ENCODE peak calls at places on chromosome 12, in eight cellular contexts. One of them, this sample, is unnamed.

GRCh38 chr12:53696285-53696654 is 20.4 kb upstream of the ATP5MC2 start:
- DNase-seq in GM06990: no peak
- DNase-seq in IMR-90: peak
- DNase-seq in fibroblast of lung: peak
- DNase-seq in CD8-positive, alpha-beta T cell: no peak
- DNase-seq in type B pancreatic cell: no peak
- DNase-seq in upper lobe of right lung: no peak
- DNase-seq in OCI-LY7: peak
- DNase-seq in this sample: peak

GRCh38 chr12:31922341-31923062 is 36.7 kb upstream of the RESF1 start:
- DNase-seq in GM06990: no peak
- DNase-seq in IMR-90: peak
- DNase-seq in fibroblast of lung: peak
- DNase-seq in CD8-positive, alpha-beta T cell: no peak
- DNase-seq in type B pancreatic cell: no peak
- DNase-seq in upper lobe of right lung: no peak
- DNase-seq in OCI-LY7: peak
- DNase-seq in this sample: no peak

GRCh38 chr12:4252595-4252994 is 21.0 kb upstream of the CCND2 start:
- DNase-seq in GM06990: no peak
- DNase-seq in IMR-90: no peak
- DNase-seq in fibroblast of lung: no peak
- DNase-seq in CD8-positive, alpha-beta T cell: no peak
- DNase-seq in type B pancreatic cell: no peak
- DNase-seq in upper lobe of right lung: no peak
- DNase-seq in OCI-LY7: no peak
- DNase-seq in this sample: no peak

GRCh38 chr12:40236357-40236850 is 11.6 kb downstream of the LRRK2 start:
- DNase-seq in GM06990: no peak
- DNase-seq in IMR-90: no peak
- DNase-seq in fibroblast of lung: no peak
- DNase-seq in CD8-positive, alpha-beta T cell: no peak
- DNase-seq in type B pancreatic cell: no peak
- DNase-seq in upper lobe of right lung: no peak
- DNase-seq in OCI-LY7: no peak
- DNase-seq in this sample: no peak

GRCh38 chr12:92621833-92622232 is 81.0 kb upstream of the PLEKHG7 start:
- DNase-seq in GM06990: no peak
- DNase-seq in IMR-90: no peak
- DNase-seq in fibroblast of lung: no peak
- DNase-seq in CD8-positive, alpha-beta T cell: no peak
- DNase-seq in type B pancreatic cell: no peak
- DNase-seq in upper lobe of right lung: no peak
- DNase-seq in OCI-LY7: no peak
- DNase-seq in this sample: no peak

GRCh38 chr12:108620236-108620879 is 13.3 kb downstream of the SELPLG start:
- DNase-seq in GM06990: no peak
- DNase-seq in IMR-90: peak
- DNase-seq in fibroblast of lung: no peak
- DNase-seq in CD8-positive, alpha-beta T cell: no peak
- DNase-seq in type B pancreatic cell: no peak
- DNase-seq in upper lobe of right lung: no peak
- DNase-seq in OCI-LY7: no peak
- DNase-seq in this sample: no peak

GRCh38 chr12:133145981-133146380 is 15.6 kb downstream of the ZNF10 start:
- DNase-seq in GM06990: no peak
- DNase-seq in IMR-90: no peak
- DNase-seq in fibroblast of lung: no peak
- DNase-seq in CD8-positive, alpha-beta T cell: no peak
- DNase-seq in type B pancreatic cell: no peak
- DNase-seq in upper lobe of right lung: no peak
- DNase-seq in OCI-LY7: no peak
- DNase-seq in this sample: no peak

GRCh38 chr12:69779928-69780327 is 41.3 kb downstream of the RAB3IP start:
- DNase-seq in GM06990: no peak
- DNase-seq in IMR-90: peak
- DNase-seq in fibroblast of lung: peak
- DNase-seq in CD8-positive, alpha-beta T cell: no peak
- DNase-seq in type B pancreatic cell: no peak
- DNase-seq in upper lobe of right lung: no peak
- DNase-seq in OCI-LY7: no peak
- DNase-seq in this sample: peak

GRCh38 chr12:126952106-126953007 is 1314.6 kb upstream of the TMEM132C start:
- DNase-seq in GM06990: no peak
- DNase-seq in IMR-90: no peak
- DNase-seq in fibroblast of lung: peak
- DNase-seq in CD8-positive, alpha-beta T cell: no peak
- DNase-seq in type B pancreatic cell: no peak
- DNase-seq in upper lobe of right lung: no peak
- DNase-seq in OCI-LY7: peak
- DNase-seq in this sample: no peak

GRCh38 chr12:108080363-108080762 is 48.7 kb upstream of the WSCD2 start:
- DNase-seq in GM06990: no peak
- DNase-seq in IMR-90: no peak
- DNase-seq in fibroblast of lung: no peak
- DNase-seq in CD8-positive, alpha-beta T cell: no peak
- DNase-seq in type B pancreatic cell: no peak
- DNase-seq in upper lobe of right lung: no peak
- DNase-seq in OCI-LY7: no peak
- DNase-seq in this sample: no peak

GRCh38 chr12:99287136-99287535 is 360.4 kb upstream of the GARIN6 start:
- DNase-seq in GM06990: no peak
- DNase-seq in IMR-90: no peak
- DNase-seq in fibroblast of lung: no peak
- DNase-seq in CD8-positive, alpha-beta T cell: no peak
- DNase-seq in type B pancreatic cell: no peak
- DNase-seq in upper lobe of right lung: no peak
- DNase-seq in OCI-LY7: no peak
- DNase-seq in this sample: no peak
- TF ChIP-seq CTCF in GM06990: no peak
- TF ChIP-seq CTCF in IMR-90: no peak
- TF ChIP-seq CTCF in fibroblast of lung: no peak
- TF ChIP-seq CTCF in CD8-positive, alpha-beta T cell: no peak
- TF ChIP-seq CTCF in type B pancreatic cell: no peak
- TF ChIP-seq CTCF in upper lobe of right lung: no peak
- TF ChIP-seq CTCF in OCI-LY7: peak
- TF ChIP-seq CTCF in this sample: no peak

GRCh38 chr12:7319934-7320333 is 16.1 kb downstream of the ACSM4 start:
- DNase-seq in GM06990: no peak
- DNase-seq in IMR-90: no peak
- DNase-seq in fibroblast of lung: no peak
- DNase-seq in CD8-positive, alpha-beta T cell: no peak
- DNase-seq in type B pancreatic cell: no peak
- DNase-seq in upper lobe of right lung: no peak
- DNase-seq in OCI-LY7: peak
- DNase-seq in this sample: no peak
- TF ChIP-seq CTCF in GM06990: no peak
- TF ChIP-seq CTCF in IMR-90: peak
- TF ChIP-seq CTCF in fibroblast of lung: no peak
- TF ChIP-seq CTCF in CD8-positive, alpha-beta T cell: no peak
- TF ChIP-seq CTCF in type B pancreatic cell: no peak
- TF ChIP-seq CTCF in upper lobe of right lung: no peak
- TF ChIP-seq CTCF in OCI-LY7: peak
- TF ChIP-seq CTCF in this sample: no peak

GRCh38 chr12:111417290-111417689 is 11.6 kb downstream of the SH2B3 start:
- DNase-seq in GM06990: no peak
- DNase-seq in IMR-90: no peak
- DNase-seq in fibroblast of lung: no peak
- DNase-seq in CD8-positive, alpha-beta T cell: no peak
- DNase-seq in type B pancreatic cell: no peak
- DNase-seq in upper lobe of right lung: no peak
- DNase-seq in OCI-LY7: no peak
- DNase-seq in this sample: no peak
- TF ChIP-seq CTCF in GM06990: no peak
- TF ChIP-seq CTCF in IMR-90: no peak
- TF ChIP-seq CTCF in fibroblast of lung: no peak
- TF ChIP-seq CTCF in CD8-positive, alpha-beta T cell: no peak
- TF ChIP-seq CTCF in type B pancreatic cell: no peak
- TF ChIP-seq CTCF in upper lobe of right lung: no peak
- TF ChIP-seq CTCF in OCI-LY7: no peak
- TF ChIP-seq CTCF in this sample: no peak

GRCh38 chr12:52050771-52051541 is at the start of gene NR4A1:
- DNase-seq in GM06990: peak
- DNase-seq in IMR-90: peak
- DNase-seq in fibroblast of lung: peak
- DNase-seq in CD8-positive, alpha-beta T cell: peak
- DNase-seq in type B pancreatic cell: peak
- DNase-seq in upper lobe of right lung: peak
- DNase-seq in OCI-LY7: peak
- DNase-seq in this sample: peak
- TF ChIP-seq CTCF in GM06990: peak
- TF ChIP-seq CTCF in IMR-90: peak
- TF ChIP-seq CTCF in fibroblast of lung: no peak
- TF ChIP-seq CTCF in CD8-positive, alpha-beta T cell: no peak
- TF ChIP-seq CTCF in type B pancreatic cell: no peak
- TF ChIP-seq CTCF in upper lobe of right lung: no peak
- TF ChIP-seq CTCF in OCI-LY7: peak
- TF ChIP-seq CTCF in this sample: no peak

GRCh38 chr12:402127-402456 is 648 bp downstream of the CCDC77 start:
- DNase-seq in GM06990: no peak
- DNase-seq in IMR-90: peak
- DNase-seq in fibroblast of lung: peak
- DNase-seq in CD8-positive, alpha-beta T cell: no peak
- DNase-seq in type B pancreatic cell: no peak
- DNase-seq in upper lobe of right lung: no peak
- DNase-seq in OCI-LY7: peak
- DNase-seq in this sample: no peak
- TF ChIP-seq CTCF in GM06990: peak
- TF ChIP-seq CTCF in IMR-90: peak
- TF ChIP-seq CTCF in fibroblast of lung: peak
- TF ChIP-seq CTCF in CD8-positive, alpha-beta T cell: no peak
- TF ChIP-seq CTCF in type B pancreatic cell: no peak
- TF ChIP-seq CTCF in upper lobe of right lung: no peak
- TF ChIP-seq CTCF in OCI-LY7: peak
- TF ChIP-seq CTCF in this sample: no peak

GRCh38 chr12:119020377-119021360 is 39.3 kb downstream of the SRRM4 start:
- DNase-seq in GM06990: no peak
- DNase-seq in IMR-90: no peak
- DNase-seq in fibroblast of lung: no peak
- DNase-seq in CD8-positive, alpha-beta T cell: no peak
- DNase-seq in type B pancreatic cell: no peak
- DNase-seq in upper lobe of right lung: peak
- DNase-seq in OCI-LY7: peak
- DNase-seq in this sample: peak
- TF ChIP-seq CTCF in GM06990: peak
- TF ChIP-seq CTCF in IMR-90: no peak
- TF ChIP-seq CTCF in fibroblast of lung: no peak
- TF ChIP-seq CTCF in CD8-positive, alpha-beta T cell: no peak
- TF ChIP-seq CTCF in type B pancreatic cell: peak
- TF ChIP-seq CTCF in upper lobe of right lung: peak
- TF ChIP-seq CTCF in OCI-LY7: peak
- TF ChIP-seq CTCF in this sample: no peak

DNA sequence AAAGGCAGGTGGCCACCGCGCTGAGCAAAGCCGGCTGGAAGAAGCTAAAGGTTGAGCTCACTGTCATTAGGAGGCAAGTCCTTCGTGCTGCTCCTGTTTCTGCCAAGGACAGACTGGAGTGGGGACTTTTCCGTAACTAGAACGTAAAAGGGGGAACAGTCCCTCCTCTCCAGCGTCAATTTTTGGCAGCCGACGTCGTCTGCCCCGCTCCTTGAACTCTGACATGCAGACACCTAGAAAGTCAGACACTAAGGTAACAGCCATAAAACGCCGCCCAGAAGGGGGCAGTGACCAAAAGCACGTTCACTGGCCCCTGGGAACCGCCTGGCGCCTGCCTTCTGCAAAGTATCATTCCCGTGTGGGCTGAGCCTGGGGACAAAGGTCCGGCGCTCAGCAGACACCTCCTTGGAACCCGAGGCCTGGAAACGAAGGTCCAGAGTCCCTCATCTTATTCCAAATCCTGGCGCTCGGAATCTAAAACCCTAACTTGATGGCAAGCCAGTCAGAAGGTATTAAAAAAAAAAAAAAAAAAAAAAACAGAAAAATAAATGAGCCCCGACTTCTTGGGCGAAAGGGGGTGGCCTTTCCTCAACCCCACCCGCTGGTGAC is 1.1 kb upstream of the LRP1 start:
- DNase-seq in GM06990: peak
- DNase-seq in IMR-90: no peak
- DNase-seq in fibroblast of lung: no peak
- DNase-seq in CD8-positive, alpha-beta T cell: peak
- DNase-seq in type B pancreatic cell: no peak
- DNase-seq in upper lobe of right lung: peak
- DNase-seq in OCI-LY7: peak
- DNase-seq in this sample: peak
- TF ChIP-seq CTCF in GM06990: peak
- TF ChIP-seq CTCF in IMR-90: peak
- TF ChIP-seq CTCF in fibroblast of lung: peak
- TF ChIP-seq CTCF in CD8-positive, alpha-beta T cell: no peak
- TF ChIP-seq CTCF in type B pancreatic cell: peak
- TF ChIP-seq CTCF in upper lobe of right lung: peak
- TF ChIP-seq CTCF in OCI-LY7: peak
- TF ChIP-seq CTCF in this sample: peak

DNA sequence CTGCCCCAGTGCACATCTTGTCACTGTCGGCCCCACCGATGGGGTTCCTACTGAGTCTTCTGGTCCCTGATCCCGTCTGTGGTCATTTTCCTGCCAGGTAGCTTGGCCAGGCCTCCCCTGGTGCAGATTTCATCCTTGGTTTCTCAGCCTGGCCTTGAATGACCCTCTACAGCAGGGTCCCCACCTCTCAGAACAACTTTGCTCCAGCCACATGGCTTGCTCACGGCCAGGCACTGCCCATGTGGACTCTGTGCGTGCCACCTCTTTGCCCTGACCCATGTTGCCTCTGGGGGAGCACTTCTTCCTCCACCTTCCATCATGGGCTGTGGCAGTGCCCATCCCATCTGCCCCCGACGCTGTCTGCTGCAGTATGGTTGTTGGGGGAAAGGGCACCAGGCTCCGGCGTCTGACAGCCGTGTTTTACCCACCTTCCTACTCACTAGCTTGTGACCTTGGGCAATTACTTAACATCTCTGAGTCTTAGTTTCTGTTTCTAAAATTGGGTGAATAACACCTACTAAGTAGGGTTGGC is 2.0 kb upstream of the PTPN6 start:
- DNase-seq in GM06990: no peak
- DNase-seq in IMR-90: no peak
- DNase-seq in fibroblast of lung: no peak
- DNase-seq in CD8-positive, alpha-beta T cell: no peak
- DNase-seq in type B pancreatic cell: no peak
- DNase-seq in upper lobe of right lung: peak
- DNase-seq in OCI-LY7: no peak
- DNase-seq in this sample: no peak
- TF ChIP-seq CTCF in GM06990: peak
- TF ChIP-seq CTCF in IMR-90: no peak
- TF ChIP-seq CTCF in fibroblast of lung: no peak
- TF ChIP-seq CTCF in CD8-positive, alpha-beta T cell: no peak
- TF ChIP-seq CTCF in type B pancreatic cell: no peak
- TF ChIP-seq CTCF in upper lobe of right lung: peak
- TF ChIP-seq CTCF in OCI-LY7: peak
- TF ChIP-seq CTCF in this sample: no peak

This sample was measured in GM13976.